ENCODE peak calls at places on chromosomes 6 and 20, in six cellular contexts. B, S, W, I, K and T are unnamed samples.
A peak's percentile ranks its signal among the peaks of the same experiment; 100 is the strongest.

GRCh38 chr6:13355969-13356368 is 27.6 kb upstream of the TBC1D7 start:
- DNase-seq in B (no peak), S (no peak), W (no peak), I (no peak), K (no peak), T (peak; percentile 82)

GRCh38 chr6:160327981-160328380 is 20.2 kb upstream of the SLC22A3 start:
- DNase-seq in B (no peak), S (no peak), W (no peak), I (no peak), K (no peak), T (no peak)

GRCh38 chr20:46243707-46244628 is 64.3 kb downstream of the CDH22 start:
- DNase-seq in B (no peak), S (no peak), W (peak; percentile 58), I (no peak), K (no peak), T (no peak)

GRCh38 chr20:46031701-46032254 is 2.8 kb downstream of the SLC12A5 start:
- DNase-seq in B (no peak), S (no peak), W (peak; percentile 47), I (no peak), K (peak; percentile 59), T (no peak)

GRCh38 chr20:45826381-45827019 is 612 bp downstream of the TNNC2 start:
- DNase-seq in B (no peak), S (no peak), W (no peak), I (peak; percentile 46), K (no peak), T (no peak)

GRCh38 chr20:38125157-38126056 is 39.7 kb downstream of the TGM2 start:
- DNase-seq in B (no peak), S (peak; percentile 83), W (no peak), I (peak; percentile 73), K (no peak), T (no peak)

GRCh38 chr6:56593801-56594318 is 48.8 kb downstream of the DST start:
- DNase-seq in B (no peak), S (no peak), W (no peak), I (no peak), K (no peak), T (peak; percentile 70)

GRCh38 chr6:20477485-20477884 is 56.8 kb upstream of the CDKAL1 start:
- DNase-seq in B (no peak), S (no peak), W (no peak), I (no peak), K (no peak), T (no peak)

GRCh38 chr6:79269877-79270276 is 35.4 kb upstream of the HMGN3 start:
- DNase-seq in B (peak; percentile 7), S (no peak), W (no peak), I (no peak), K (no peak), T (no peak)

GRCh38 chr6:108853077-108853476 is 4.9 kb downstream of the ARMC2 start:
- DNase-seq in B (no peak), S (no peak), W (no peak), I (no peak), K (no peak), T (no peak)

GRCh38 chr20:50670126-50670862 is 21.0 kb downstream of the RIPOR3 start:
- DNase-seq in B (no peak), S (no peak), W (no peak), I (no peak), K (no peak), T (no peak)
- TF ChIP-seq CTCF in B (no peak), S (no peak), W (no peak), I (no peak), K (no peak), T (no peak)

DNA sequence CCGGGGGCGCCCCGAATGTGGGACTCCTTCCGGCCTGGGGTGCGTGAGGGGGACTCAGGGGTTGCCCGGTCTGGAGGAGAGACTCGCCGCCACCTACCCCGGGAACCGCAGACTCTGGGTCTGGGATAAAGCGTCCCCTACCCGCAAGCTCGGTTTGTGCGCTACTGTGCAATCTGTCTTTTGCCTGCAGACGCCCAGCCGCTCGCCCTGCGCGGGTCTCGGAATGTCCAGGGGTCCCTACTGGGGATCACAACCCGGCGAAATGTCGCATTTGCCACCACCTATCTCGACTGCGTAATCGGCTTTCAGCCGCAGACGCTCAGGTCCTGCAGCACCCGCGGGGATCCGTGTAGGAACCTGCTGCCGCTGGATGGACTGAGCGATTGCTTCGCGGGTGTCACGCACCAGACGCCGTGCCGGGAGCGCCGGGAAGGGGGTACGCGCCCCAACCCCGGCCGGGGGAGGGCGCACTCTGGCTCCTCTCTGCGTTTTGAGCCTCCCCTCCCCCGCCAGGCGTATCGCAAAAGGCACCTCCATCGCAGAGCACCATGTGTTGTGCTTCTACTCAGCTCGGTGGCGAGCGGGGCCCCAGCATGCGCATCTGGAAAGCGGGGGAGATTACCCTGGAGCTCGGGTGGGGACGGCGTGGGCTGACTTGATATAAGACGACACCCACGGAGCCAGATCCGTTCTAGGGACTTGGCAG is 824 bp upstream of the PTPRA start:
- DNase-seq in B (peak; percentile 43), S (peak; percentile 82), W (peak; percentile 78), I (peak; percentile 72), K (peak; percentile 67), T (peak; percentile 76)
- TF ChIP-seq CTCF in B (no peak), S (no peak), W (peak; percentile 47), I (peak; percentile 21), K (no peak), T (peak; percentile 64)

GRCh38 chr6:87702589-87702945 is 534 bp upstream of the AKIRIN2 start:
- DNase-seq in B (no peak), S (no peak), W (peak; percentile 73), I (no peak), K (no peak), T (no peak)

GRCh38 chr6:87700351-87700728 is 1.7 kb downstream of the AKIRIN2 start:
- DNase-seq in B (no peak), S (no peak), W (no peak), I (no peak), K (no peak), T (no peak)

GRCh38 chr6:87699576-87699975 is 2.5 kb downstream of the AKIRIN2 start:
- DNase-seq in B (no peak), S (no peak), W (no peak), I (no peak), K (no peak), T (no peak)

GRCh38 chr6:87701676-87702588 is at the start of gene AKIRIN2:
- DNase-seq in B (peak; percentile 95), S (peak; percentile 97), W (peak; percentile 99), I (peak; percentile 97), K (peak; percentile 94), T (peak; percentile 89)

GRCh38 chr6:87700729-87701675 is 1.0 kb downstream of the AKIRIN2 start:
- DNase-seq in B (peak; percentile 35), S (no peak), W (peak; percentile 62), I (peak; percentile 51), K (peak; percentile 47), T (peak; percentile 54)
- TF ChIP-seq CTCF in B (no peak), S (no peak), W (no peak), I (no peak), K (no peak), T (peak; percentile 27)

GRCh38 chr6:156720739-156721714 is 56.2 kb upstream of the ARID1B start:
- DNase-seq in B (peak; percentile 4), S (peak; percentile 58), W (no peak), I (peak; percentile 36), K (no peak), T (peak; percentile 52)
- TF ChIP-seq CTCF in B (no peak), S (no peak), W (no peak), I (no peak), K (no peak), T (no peak)

GRCh38 chr6:35146453-35146852 is 5.3 kb upstream of the TCP11 start:
- DNase-seq in B (peak; percentile 66), S (peak; percentile 72), W (peak; percentile 57), I (no peak), K (peak; percentile 47), T (no peak)
- TF ChIP-seq CTCF in B (no peak), S (peak; percentile 17), W (peak; percentile 61), I (peak; percentile 42), K (peak; percentile 48), T (peak; percentile 34)

GRCh38 chr20:6560978-6561377 is 206.5 kb upstream of the BMP2 start:
- DNase-seq in B (no peak), S (no peak), W (no peak), I (no peak), K (no peak), T (no peak)
- TF ChIP-seq CTCF in B (no peak), S (no peak), W (no peak), I (no peak), K (no peak), T (no peak)